ENCODE peak calls at places on chromosomes 4 and X, in five cellular contexts. B is lung, S is lower lobe of right lung, F is chondrocyte, K is lower leg skin. O is an unnamed sample.

GRCh38 chr4:6235012-6235411 is 34.6 kb upstream of the WFS1 start:
- DNase-seq in B (no peak), F (no peak), K (no peak), S (no peak), O (no peak)

GRCh38 chr4:165597581-165598480 is 219.0 kb downstream of the CPE start:
- DNase-seq in K (no peak), S (no peak), F (no peak), B (no peak), O (no peak)

GRCh38 chr4:76840972-76841473 is 56.9 kb downstream of the SOWAHB start:
- DNase-seq in B (no peak), K (no peak), S (no peak), F (no peak), O (no peak)

GRCh38 chr4:61202100-61202637 is 2.0 kb downstream of the ADGRL3 start:
- DNase-seq in F (peak), B (no peak), S (peak), K (no peak), O (no peak)

GRCh38 chr4:77010841-77011354 is 61.3 kb downstream of the SEPTIN11 start:
- DNase-seq in F (no peak), K (no peak), B (no peak), S (no peak), O (peak)

GRCh38 chrX:139204903-139205667 is 325.5 kb upstream of the F9 start:
- DNase-seq in F (no peak), K (no peak), S (peak), B (no peak), O (no peak)

GRCh38 chr4:4754641-4755040 is 104.8 kb upstream of the MSX1 start:
- DNase-seq in F (no peak), B (no peak), K (no peak), S (no peak), O (no peak)

GRCh38 chrX:152904151-152905080 is 6.5 kb downstream of the ZNF185 start:
- DNase-seq in F (peak), K (no peak), S (no peak), B (no peak), O (peak)

GRCh38 chr4:3702084-3702521 is 64.1 kb upstream of the ADRA2C start:
- DNase-seq in F (peak), K (no peak), S (peak), B (no peak), O (no peak)

GRCh38 chr4:11487876-11488545 is 59.3 kb upstream of the HS3ST1 start:
- DNase-seq in B (no peak), F (no peak), S (no peak), K (no peak), O (peak)

GRCh38 chr4:15232725-15233597 is 194.9 kb upstream of the C1QTNF7 start:
- DNase-seq in S (no peak), K (no peak), F (no peak), B (no peak), O (peak)

GRCh38 chr4:94595013-94595412 is 143.3 kb downstream of the PDLIM5 start:
- DNase-seq in S (no peak), K (no peak), B (no peak), F (no peak), O (no peak)

GRCh38 chr4:94590493-94590892 is 138.8 kb downstream of the PDLIM5 start:
- DNase-seq in B (no peak), F (no peak), K (no peak), S (no peak), O (no peak)

GRCh38 chr4:94598758-94599157 is 147.0 kb downstream of the PDLIM5 start:
- DNase-seq in B (no peak), K (no peak), S (no peak), F (no peak), O (no peak)

GRCh38 chr4:94591289-94591688 is 139.5 kb downstream of the PDLIM5 start:
- DNase-seq in S (no peak), B (no peak), K (no peak), F (no peak), O (no peak)

DNA sequence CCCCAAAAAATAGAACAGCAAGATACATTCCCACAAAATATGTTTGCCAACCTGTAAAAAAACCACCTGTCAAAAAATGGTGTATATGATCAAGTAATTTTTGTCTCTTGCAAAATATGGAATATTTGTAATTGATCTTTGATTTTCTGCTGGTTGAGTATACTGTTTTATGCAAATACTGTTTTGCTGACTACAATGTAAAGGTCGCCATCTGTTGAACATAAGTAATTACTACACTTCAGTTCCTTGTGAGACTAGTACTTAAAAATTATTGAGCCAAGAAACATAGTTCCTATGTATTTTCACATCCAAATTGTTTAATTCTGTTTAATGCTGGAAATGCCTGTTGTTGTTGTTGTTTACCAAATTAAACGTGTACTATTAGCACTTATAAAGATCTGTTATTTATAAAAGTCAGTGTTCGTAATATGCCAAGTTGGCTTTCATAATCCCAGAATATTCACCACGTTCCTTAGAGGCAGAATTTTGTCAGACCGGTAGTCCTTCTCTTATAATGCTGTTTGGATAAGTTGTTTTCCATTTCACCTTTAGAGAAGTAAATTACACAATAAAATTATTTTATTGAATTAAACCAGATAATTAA is 144.2 kb downstream of the PDLIM5 start:
- DNase-seq in S (no peak), F (no peak), B (no peak), K (no peak), O (peak)
- TF ChIP-seq CTCF in S (peak), F (peak), B (peak), K (no peak), O (peak)

DNA sequence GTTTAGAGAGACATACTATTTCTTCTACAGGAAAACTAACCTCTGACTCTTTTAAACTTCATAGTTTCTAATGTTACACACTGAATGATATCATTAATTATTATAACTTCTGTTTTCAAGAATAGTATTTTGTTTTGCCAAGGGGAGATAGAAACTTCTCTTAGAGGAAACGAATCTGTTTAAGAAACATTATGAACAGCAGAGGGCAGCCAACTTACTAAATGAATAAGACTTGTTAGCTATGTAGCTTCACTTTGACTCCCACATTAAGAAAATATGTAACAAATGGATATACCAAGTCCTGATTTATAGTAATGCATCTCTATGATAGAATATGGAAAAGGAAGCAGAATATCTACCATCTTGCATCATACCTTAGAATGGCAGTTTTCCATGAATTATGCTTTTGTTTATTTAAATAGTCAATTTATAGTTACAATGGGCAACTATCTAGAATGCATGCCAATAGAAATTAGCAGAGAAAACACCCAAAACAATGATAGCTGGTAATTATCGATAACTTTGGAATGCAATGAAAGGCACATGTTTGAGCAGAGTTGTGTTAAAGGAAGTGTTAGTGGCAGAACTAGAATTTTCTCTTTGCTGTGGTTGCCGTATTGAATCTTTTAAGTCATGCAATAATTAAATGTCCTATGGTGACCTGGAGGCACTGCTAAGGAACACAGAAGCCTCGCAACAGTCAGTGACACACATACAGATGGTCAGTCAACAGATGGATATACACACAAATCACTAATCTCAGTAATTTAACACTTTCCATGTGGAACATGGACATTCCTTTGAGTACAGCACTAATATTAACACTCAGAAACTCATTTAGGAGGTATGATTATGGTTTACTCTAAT is 105.7 kb upstream of the PDLIM3 start:
- DNase-seq in F (no peak), K (no peak), B (no peak), S (no peak), O (peak)
- TF ChIP-seq CTCF in F (peak), K (no peak), B (peak), S (peak), O (peak)

GRCh38 chrX:38175140-38175539 is 45.5 kb downstream of the SRPX start:
- DNase-seq in F (no peak), B (no peak), S (no peak), K (no peak), O (peak)
- TF ChIP-seq CTCF in F (peak), B (peak), S (peak), K (no peak), O (peak)

GRCh38 chrX:86171366-86171765 is 23.1 kb downstream of the DACH2 start:
- DNase-seq in K (no peak), S (no peak), B (no peak), F (peak), O (no peak)
- TF ChIP-seq CTCF in K (no peak), S (peak), B (no peak), F (peak), O (peak)

GRCh38 chr4:118858779-118859178 is 22.9 kb upstream of the SEC24D start:
- DNase-seq in S (no peak), K (no peak), F (no peak), B (no peak), O (no peak)

GRCh38 chr4:118857760-118858159 is 21.8 kb upstream of the SEC24D start:
- DNase-seq in B (no peak), K (no peak), S (no peak), F (no peak), O (no peak)
- TF ChIP-seq CTCF in B (no peak), K (no peak), S (no peak), F (no peak), O (no peak)

GRCh38 chrX:82677281-82677680 is 830.8 kb upstream of the POU3F4 start:
- DNase-seq in B (no peak), F (no peak), K (no peak), S (no peak), O (peak)

GRCh38 chrX:82676386-82676785 is 831.7 kb upstream of the POU3F4 start:
- DNase-seq in B (no peak), S (no peak), K (no peak), F (no peak), O (no peak)
- TF ChIP-seq CTCF in B (no peak), S (no peak), K (no peak), F (peak), O (no peak)

DNA sequence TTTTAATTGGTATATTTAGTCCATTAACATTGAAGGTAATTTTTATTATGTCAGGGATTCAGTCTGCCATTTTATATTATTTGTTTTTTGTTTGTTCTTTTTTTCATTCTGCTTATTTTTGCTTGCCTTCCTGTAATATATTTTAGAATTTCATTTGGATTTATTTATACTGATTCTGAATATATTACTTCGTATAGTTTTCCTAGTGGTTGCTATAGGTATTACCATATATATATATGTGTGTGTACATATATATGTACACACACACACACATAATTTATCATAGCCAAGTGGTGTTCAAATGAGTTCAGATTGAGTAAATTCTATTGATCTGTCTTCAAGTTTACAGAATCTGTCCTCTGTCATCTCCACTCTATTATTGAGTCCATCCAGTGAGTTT is 11.2 kb downstream of the CITED1 start:
- DNase-seq in S (no peak), F (no peak), K (no peak), B (no peak), O (no peak)
- TF ChIP-seq CTCF in S (no peak), F (peak), K (no peak), B (no peak), O (no peak)

GRCh38 chr4:112236040-112236439 is 4.5 kb downstream of the AP1AR start:
- DNase-seq in K (no peak), B (no peak), S (no peak), F (no peak), O (no peak)

GRCh38 chr4:112234952-112235609 is 3.5 kb downstream of the AP1AR start:
- DNase-seq in F (no peak), B (peak), S (no peak), K (peak), O (peak)

GRCh38 chr4:112230879-112231778 is 458 bp upstream of the AP1AR start:
- DNase-seq in S (peak), B (peak), K (peak), F (peak), O (peak)

GRCh38 chr4:112231779-112232713 is at the start of gene AP1AR:
- DNase-seq in K (peak), F (peak), S (peak), B (peak), O (peak)
- TF ChIP-seq CTCF in K (no peak), F (peak), S (peak), B (no peak), O (peak)

O was measured in fibroblast of villous mesenchyme.